ENCODE peak calls at places on chromosomes 2 and 18, in four cellular contexts. One of them, this sample, is unnamed.

GRCh38 chr18:55738483-55739114 is 150.6 kb upstream of the TCF4 start:
- DNase-seq in aorta: no peak
- DNase-seq in T-helper 17 cell: no peak
- DNase-seq in stimulated activated CD4-positive, alpha-beta T cell treated with anti-CD3 and anti-CD28 coated beads, Interleukin-1b, Interleukin-23, amount 100 ng/mL, for 48 hours: no peak
- DNase-seq in this sample: no peak

GRCh38 chr18:27004056-27004829 is 138.7 kb upstream of the AQP4 start:
- DNase-seq in aorta: no peak
- DNase-seq in T-helper 17 cell: no peak
- DNase-seq in stimulated activated CD4-positive, alpha-beta T cell treated with anti-CD3 and anti-CD28 coated beads, Interleukin-1b, Interleukin-23, amount 100 ng/mL, for 48 hours: no peak
- DNase-seq in this sample: no peak

GRCh38 chr2:194621945-194622344 is 1035.1 kb upstream of the SLC39A10 start:
- DNase-seq in aorta: no peak
- DNase-seq in T-helper 17 cell: no peak
- DNase-seq in stimulated activated CD4-positive, alpha-beta T cell treated with anti-CD3 and anti-CD28 coated beads, Interleukin-1b, Interleukin-23, amount 100 ng/mL, for 48 hours: no peak
- DNase-seq in this sample: no peak

GRCh38 chr2:22382439-22383169 is 1002.4 kb upstream of the KLHL29 start:
- DNase-seq in aorta: no peak
- DNase-seq in T-helper 17 cell: no peak
- DNase-seq in stimulated activated CD4-positive, alpha-beta T cell treated with anti-CD3 and anti-CD28 coated beads, Interleukin-1b, Interleukin-23, amount 100 ng/mL, for 48 hours: no peak
- DNase-seq in this sample: no peak

GRCh38 chr2:146981921-146982320 is 862.9 kb upstream of the ACVR2A start:
- DNase-seq in aorta: no peak
- DNase-seq in T-helper 17 cell: no peak
- DNase-seq in stimulated activated CD4-positive, alpha-beta T cell treated with anti-CD3 and anti-CD28 coated beads, Interleukin-1b, Interleukin-23, amount 100 ng/mL, for 48 hours: no peak
- DNase-seq in this sample: no peak

GRCh38 chr2:168394262-168394661 is 61.8 kb upstream of the CERS6 start:
- DNase-seq in aorta: no peak
- DNase-seq in T-helper 17 cell: no peak
- DNase-seq in stimulated activated CD4-positive, alpha-beta T cell treated with anti-CD3 and anti-CD28 coated beads, Interleukin-1b, Interleukin-23, amount 100 ng/mL, for 48 hours: no peak
- DNase-seq in this sample: no peak

GRCh38 chr2:213251618-213252017 is 32.6 kb upstream of the SPAG16 start:
- DNase-seq in aorta: no peak
- DNase-seq in T-helper 17 cell: no peak
- DNase-seq in stimulated activated CD4-positive, alpha-beta T cell treated with anti-CD3 and anti-CD28 coated beads, Interleukin-1b, Interleukin-23, amount 100 ng/mL, for 48 hours: no peak
- DNase-seq in this sample: no peak

GRCh38 chr2:50791271-50791670 is 240.7 kb downstream of the NRXN1 start:
- DNase-seq in aorta: no peak
- DNase-seq in T-helper 17 cell: no peak
- DNase-seq in stimulated activated CD4-positive, alpha-beta T cell treated with anti-CD3 and anti-CD28 coated beads, Interleukin-1b, Interleukin-23, amount 100 ng/mL, for 48 hours: no peak
- DNase-seq in this sample: no peak

GRCh38 chr2:41853427-41854191 is 194.2 kb upstream of the PKDCC start:
- DNase-seq in aorta: no peak
- DNase-seq in T-helper 17 cell: peak; percentile 8
- DNase-seq in stimulated activated CD4-positive, alpha-beta T cell treated with anti-CD3 and anti-CD28 coated beads, Interleukin-1b, Interleukin-23, amount 100 ng/mL, for 48 hours: no peak
- DNase-seq in this sample: no peak

GRCh38 chr2:3913252-3913651 is 209.9 kb downstream of the DCDC2C start:
- DNase-seq in aorta: no peak
- DNase-seq in T-helper 17 cell: no peak
- DNase-seq in stimulated activated CD4-positive, alpha-beta T cell treated with anti-CD3 and anti-CD28 coated beads, Interleukin-1b, Interleukin-23, amount 100 ng/mL, for 48 hours: no peak
- DNase-seq in this sample: no peak

GRCh38 chr2:21787931-21788330 is 664.2 kb downstream of the TDRD15 start:
- DNase-seq in aorta: no peak
- DNase-seq in T-helper 17 cell: no peak
- DNase-seq in stimulated activated CD4-positive, alpha-beta T cell treated with anti-CD3 and anti-CD28 coated beads, Interleukin-1b, Interleukin-23, amount 100 ng/mL, for 48 hours: no peak
- DNase-seq in this sample: no peak

GRCh38 chr2:199457147-199458016 is at the start of gene SATB2:
- DNase-seq in aorta: peak; percentile 53
- DNase-seq in T-helper 17 cell: no peak
- DNase-seq in stimulated activated CD4-positive, alpha-beta T cell treated with anti-CD3 and anti-CD28 coated beads, Interleukin-1b, Interleukin-23, amount 100 ng/mL, for 48 hours: no peak
- DNase-seq in this sample: no peak

GRCh38 chr18:51153659-51154371 is 43.7 kb downstream of the MEX3C start:
- DNase-seq in aorta: no peak
- DNase-seq in T-helper 17 cell: peak; percentile 29
- DNase-seq in stimulated activated CD4-positive, alpha-beta T cell treated with anti-CD3 and anti-CD28 coated beads, Interleukin-1b, Interleukin-23, amount 100 ng/mL, for 48 hours: peak; percentile 37
- DNase-seq in this sample: no peak

GRCh38 chr18:24915547-24915946 is 436.4 kb downstream of the ZNF521 start:
- DNase-seq in aorta: no peak
- DNase-seq in T-helper 17 cell: no peak
- DNase-seq in stimulated activated CD4-positive, alpha-beta T cell treated with anti-CD3 and anti-CD28 coated beads, Interleukin-1b, Interleukin-23, amount 100 ng/mL, for 48 hours: no peak
- DNase-seq in this sample: no peak

GRCh38 chr2:240704651-240705050 is 13.0 kb downstream of the AQP12A start:
- DNase-seq in aorta: peak; percentile 35
- DNase-seq in T-helper 17 cell: no peak
- DNase-seq in stimulated activated CD4-positive, alpha-beta T cell treated with anti-CD3 and anti-CD28 coated beads, Interleukin-1b, Interleukin-23, amount 100 ng/mL, for 48 hours: peak; percentile 35
- DNase-seq in this sample: peak; percentile 66

GRCh38 chr18:55927831-55928230 is 339.8 kb upstream of the TCF4 start:
- DNase-seq in aorta: no peak
- DNase-seq in T-helper 17 cell: no peak
- DNase-seq in stimulated activated CD4-positive, alpha-beta T cell treated with anti-CD3 and anti-CD28 coated beads, Interleukin-1b, Interleukin-23, amount 100 ng/mL, for 48 hours: no peak
- DNase-seq in this sample: no peak

GRCh38 chr18:45954070-45954712 is 12.9 kb downstream of the EPG5 start:
- DNase-seq in aorta: no peak
- DNase-seq in T-helper 17 cell: no peak
- DNase-seq in stimulated activated CD4-positive, alpha-beta T cell treated with anti-CD3 and anti-CD28 coated beads, Interleukin-1b, Interleukin-23, amount 100 ng/mL, for 48 hours: no peak
- DNase-seq in this sample: no peak

GRCh38 chr2:39513641-39514094 is 76.6 kb upstream of the MAP4K3 start:
- DNase-seq in aorta: peak; percentile 66
- DNase-seq in T-helper 17 cell: no peak
- DNase-seq in stimulated activated CD4-positive, alpha-beta T cell treated with anti-CD3 and anti-CD28 coated beads, Interleukin-1b, Interleukin-23, amount 100 ng/mL, for 48 hours: peak; percentile 81
- DNase-seq in this sample: no peak

GRCh38 chr2:40177366-40177765 is 274.5 kb downstream of the SLC8A1 start:
- DNase-seq in aorta: no peak
- DNase-seq in T-helper 17 cell: no peak
- DNase-seq in stimulated activated CD4-positive, alpha-beta T cell treated with anti-CD3 and anti-CD28 coated beads, Interleukin-1b, Interleukin-23, amount 100 ng/mL, for 48 hours: no peak
- DNase-seq in this sample: no peak

GRCh38 chr2:44044281-44044720 is 48.5 kb upstream of the LRPPRC start:
- DNase-seq in aorta: peak; percentile 91
- DNase-seq in T-helper 17 cell: peak; percentile 60
- DNase-seq in stimulated activated CD4-positive, alpha-beta T cell treated with anti-CD3 and anti-CD28 coated beads, Interleukin-1b, Interleukin-23, amount 100 ng/mL, for 48 hours: peak; percentile 86
- DNase-seq in this sample: peak; percentile 85

GRCh38 chr2:57278451-57278850 is 768.2 kb upstream of the VRK2 start:
- DNase-seq in aorta: no peak
- DNase-seq in T-helper 17 cell: no peak
- DNase-seq in stimulated activated CD4-positive, alpha-beta T cell treated with anti-CD3 and anti-CD28 coated beads, Interleukin-1b, Interleukin-23, amount 100 ng/mL, for 48 hours: no peak
- DNase-seq in this sample: no peak

GRCh38 chr2:100949377-100949776 is 52.7 kb upstream of the RPL31 start:
- DNase-seq in aorta: no peak
- DNase-seq in T-helper 17 cell: no peak
- DNase-seq in stimulated activated CD4-positive, alpha-beta T cell treated with anti-CD3 and anti-CD28 coated beads, Interleukin-1b, Interleukin-23, amount 100 ng/mL, for 48 hours: no peak
- DNase-seq in this sample: no peak

GRCh38 chr18:21167641-21168372 is 56.2 kb upstream of the ROCK1 start:
- DNase-seq in aorta: no peak
- DNase-seq in T-helper 17 cell: no peak
- DNase-seq in stimulated activated CD4-positive, alpha-beta T cell treated with anti-CD3 and anti-CD28 coated beads, Interleukin-1b, Interleukin-23, amount 100 ng/mL, for 48 hours: no peak
- DNase-seq in this sample: no peak

GRCh38 chr2:39999864-40000263 is 220.8 kb upstream of the THUMPD2 start:
- DNase-seq in aorta: no peak
- DNase-seq in T-helper 17 cell: no peak
- DNase-seq in stimulated activated CD4-positive, alpha-beta T cell treated with anti-CD3 and anti-CD28 coated beads, Interleukin-1b, Interleukin-23, amount 100 ng/mL, for 48 hours: no peak
- DNase-seq in this sample: no peak

GRCh38 chr2:105398522-105399206 is at the start of gene FHL2:
- DNase-seq in aorta: peak; percentile 81
- DNase-seq in T-helper 17 cell: peak; percentile 52
- DNase-seq in stimulated activated CD4-positive, alpha-beta T cell treated with anti-CD3 and anti-CD28 coated beads, Interleukin-1b, Interleukin-23, amount 100 ng/mL, for 48 hours: peak; percentile 70
- DNase-seq in this sample: peak; percentile 86

GRCh38 chr2:118246726-118247125 is 158.5 kb downstream of the INSIG2 start:
- DNase-seq in aorta: no peak
- DNase-seq in T-helper 17 cell: no peak
- DNase-seq in stimulated activated CD4-positive, alpha-beta T cell treated with anti-CD3 and anti-CD28 coated beads, Interleukin-1b, Interleukin-23, amount 100 ng/mL, for 48 hours: no peak
- DNase-seq in this sample: no peak